ENCODE peak calls at places on chromosomes 13 and 19, in ten cellular contexts. Q is ascending aorta, P is mammary epithelial cell, K is neuronal stem cell, W is small intestine, E is endothelial cell of umbilical vein, G is breast epithelium, Y is adrenal gland, H is AG04450, N is tibial nerve. F is an unnamed sample.

GRCh38 chr13:94822356-94822755 is 110.0 kb upstream of the SOX21 start:
- DNase-seq in E (no peak), H (no peak), Y (no peak), Q (no peak), K (no peak), N (no peak), G (no peak), W (no peak), P (no peak), F (no peak)

GRCh38 chr13:57630661-57631606 is 610 bp upstream of the PCDH17 start:
- DNase-seq in E (peak; percentile 50), Y (peak; percentile 4), G (no peak), W (no peak), P (peak; percentile 23), K (no peak), Q (no peak), H (no peak), N (no peak), F (no peak)

GRCh38 chr13:43390101-43390500 is 366.7 kb downstream of the DNAJC15 start:
- DNase-seq in K (no peak), N (no peak), P (no peak), W (no peak), E (no peak), G (no peak), Q (no peak), Y (no peak), H (no peak), F (no peak)

GRCh38 chr13:39468306-39468705 is 134.7 kb downstream of the LHFPL6 start:
- DNase-seq in Q (no peak), H (no peak), K (no peak), E (no peak), N (no peak), G (no peak), Y (no peak), W (no peak), P (no peak), F (no peak)

GRCh38 chr19:35869327-35870123 is 1.2 kb downstream of the APLP1 start:
- DNase-seq in Y (peak; percentile 65), K (peak; percentile 97), H (no peak), Q (peak; percentile 17), E (peak; percentile 80), N (no peak), G (no peak), P (peak; percentile 60), W (peak; percentile 54), F (no peak)

GRCh38 chr13:65535360-65535759 is 1694.8 kb downstream of the PCDH9 start:
- DNase-seq in K (no peak), H (no peak), Y (no peak), E (no peak), N (no peak), P (no peak), Q (no peak), G (no peak), W (no peak), F (no peak)

GRCh38 chr19:47257411-47258169 is 1.3 kb downstream of the CCDC9 start:
- DNase-seq in Q (no peak), N (no peak), K (no peak), H (no peak), G (no peak), P (no peak), W (no peak), E (no peak), Y (no peak), F (no peak)

GRCh38 chr13:74191036-74191809 is 57.0 kb upstream of the KLF12 start:
- DNase-seq in W (no peak), P (no peak), E (peak; percentile 63), H (no peak), Q (no peak), Y (no peak), G (no peak), N (no peak), K (peak; percentile 9), F (no peak)

GRCh38 chr19:44356383-44357111 is at the start of gene ZNF112:
- DNase-seq in K (peak; percentile 78), N (peak; percentile 54), Y (peak; percentile 88), Q (peak; percentile 41), W (peak; percentile 97), E (peak; percentile 93), H (peak; percentile 69), G (peak; percentile 81), P (peak; percentile 97), F (peak; percentile 63)

GRCh38 chr13:112603641-112604220 is 15.8 kb upstream of the TUBGCP3 start:
- DNase-seq in Y (no peak), K (no peak), W (no peak), Q (no peak), G (no peak), N (no peak), P (no peak), H (no peak), E (peak; percentile 56), F (no peak)

GRCh38 chr19:18425515-18426415 is 6.6 kb downstream of the SSBP4 start:
- DNase-seq in Q (no peak), H (no peak), W (no peak), G (no peak), E (no peak), N (no peak), Y (peak; percentile 61), P (no peak), K (no peak), F (no peak)

DNA sequence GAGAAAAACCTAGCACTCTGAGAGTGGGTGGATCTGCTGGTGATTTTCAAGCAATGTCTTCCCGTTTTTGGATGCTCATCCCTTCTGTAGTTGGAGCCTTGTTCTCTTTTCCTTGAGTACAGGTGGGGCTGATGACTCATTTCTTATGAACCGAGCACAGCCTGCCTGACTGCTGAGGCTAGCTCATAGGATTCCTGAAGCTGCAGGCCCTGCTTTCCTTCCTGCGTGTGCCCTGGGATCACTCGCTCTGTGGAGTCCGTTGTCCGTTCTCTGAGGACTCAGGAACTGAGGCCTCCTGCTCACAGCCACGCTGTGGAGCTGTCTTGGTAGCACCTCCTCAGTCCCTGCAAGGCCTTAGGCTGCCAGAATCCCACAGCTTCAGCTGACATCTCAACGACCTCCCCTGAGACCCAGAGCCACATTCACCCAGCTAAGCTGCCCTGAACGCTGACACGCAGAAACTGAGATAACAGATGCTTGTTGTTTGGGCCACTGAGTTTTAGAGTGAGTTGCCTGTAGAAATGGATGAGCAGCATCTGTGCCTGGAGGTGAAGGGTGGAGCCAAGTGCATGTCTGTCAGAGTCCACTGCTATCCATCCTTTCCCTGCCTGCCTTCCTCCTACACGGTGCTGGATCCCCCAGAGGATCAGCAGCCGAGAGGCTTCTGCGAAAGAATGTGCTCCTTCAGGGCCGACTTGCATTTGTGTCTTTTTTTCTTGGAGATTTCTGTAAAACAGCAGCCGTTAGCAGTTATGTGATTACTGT is 73.0 kb downstream of the ARHGEF7 start:
- DNase-seq in Y (no peak), G (no peak), H (peak; percentile 20), N (no peak), Q (no peak), K (no peak), E (peak; percentile 44), P (peak; percentile 78), W (peak; percentile 37), F (no peak)
- H3K4me3 ChIP-seq in Y (no peak overlapping the region), G (no peak overlapping the region), H (no peak overlapping the region), N (no peak overlapping the region), Q (peak overlapping the region; percentile 21), K (peak overlapping the region; percentile 23), E (no peak overlapping the region), P (no peak overlapping the region), W (no peak overlapping the region), F (no peak overlapping the region)

DNA sequence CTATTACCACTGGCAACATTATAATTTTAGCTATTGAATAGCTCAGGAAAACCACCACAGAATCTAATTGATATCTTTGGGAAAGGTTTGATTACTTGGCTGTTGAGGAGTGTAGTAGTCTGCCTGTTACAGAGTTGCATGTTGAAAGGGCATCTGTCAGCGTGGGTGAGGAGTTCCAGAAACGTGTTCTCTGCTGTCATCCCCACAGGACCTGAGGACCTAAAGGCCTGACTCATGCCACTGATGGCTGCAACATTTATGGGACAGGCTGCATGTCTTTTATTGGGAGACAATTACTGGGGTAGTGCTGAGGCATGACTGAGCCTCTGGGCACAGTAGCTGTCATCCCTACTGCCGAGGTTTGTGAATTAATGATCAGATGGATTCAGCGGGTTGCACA is 525.9 kb downstream of the GPC6 start:
- DNase-seq in W (no peak), N (no peak), Y (no peak), H (no peak), G (no peak), K (no peak), P (no peak), E (no peak), Q (no peak), F (no peak)
- H3K4me3 ChIP-seq in W (no peak overlapping the region), N (no peak overlapping the region), Y (no peak overlapping the region), H (no peak overlapping the region), G (no peak overlapping the region), K (no peak overlapping the region), P (no peak overlapping the region), E (no peak overlapping the region), Q (no peak overlapping the region), F (no peak overlapping the region)

DNA sequence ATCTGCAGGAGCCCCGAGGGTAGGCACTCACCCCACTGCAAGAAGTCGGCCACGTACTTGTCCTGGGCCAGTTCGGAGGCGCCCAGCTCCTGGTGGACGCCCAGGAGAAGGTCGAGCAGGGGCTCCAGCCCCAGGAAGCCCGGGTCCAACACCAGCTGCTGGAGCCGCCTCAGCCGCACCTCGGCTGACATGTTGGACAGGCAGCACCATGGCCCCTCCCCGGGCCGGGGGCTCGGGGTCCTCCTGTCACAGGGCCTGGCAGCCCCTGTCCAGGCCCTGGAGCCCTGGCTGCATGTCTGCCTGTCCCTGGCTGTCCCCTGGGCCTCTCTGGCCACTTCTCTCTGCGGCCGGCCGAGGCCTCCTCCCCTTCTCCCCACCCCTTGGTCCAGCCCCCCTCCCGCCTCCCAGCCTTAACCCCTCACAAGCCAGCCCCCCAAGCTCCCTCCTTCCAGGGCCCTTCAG is at the start of gene DMPK:
- DNase-seq in P (peak; percentile 37), H (no peak), G (no peak), E (no peak), K (no peak), N (no peak), Y (peak; percentile 54), W (no peak), Q (no peak), F (no peak)
- H3K4me3 ChIP-seq in P (no peak within 1 kb of the TSS), H (peak within 1 kb of the TSS; percentile 62), G (peak within 1 kb of the TSS; percentile 55), E (no peak within 1 kb of the TSS), K (no peak within 1 kb of the TSS), N (peak within 1 kb of the TSS; percentile 50), Y (peak within 1 kb of the TSS; percentile 62), W (no peak within 1 kb of the TSS), Q (peak within 1 kb of the TSS; percentile 71), F (no peak within 1 kb of the TSS)

DNA sequence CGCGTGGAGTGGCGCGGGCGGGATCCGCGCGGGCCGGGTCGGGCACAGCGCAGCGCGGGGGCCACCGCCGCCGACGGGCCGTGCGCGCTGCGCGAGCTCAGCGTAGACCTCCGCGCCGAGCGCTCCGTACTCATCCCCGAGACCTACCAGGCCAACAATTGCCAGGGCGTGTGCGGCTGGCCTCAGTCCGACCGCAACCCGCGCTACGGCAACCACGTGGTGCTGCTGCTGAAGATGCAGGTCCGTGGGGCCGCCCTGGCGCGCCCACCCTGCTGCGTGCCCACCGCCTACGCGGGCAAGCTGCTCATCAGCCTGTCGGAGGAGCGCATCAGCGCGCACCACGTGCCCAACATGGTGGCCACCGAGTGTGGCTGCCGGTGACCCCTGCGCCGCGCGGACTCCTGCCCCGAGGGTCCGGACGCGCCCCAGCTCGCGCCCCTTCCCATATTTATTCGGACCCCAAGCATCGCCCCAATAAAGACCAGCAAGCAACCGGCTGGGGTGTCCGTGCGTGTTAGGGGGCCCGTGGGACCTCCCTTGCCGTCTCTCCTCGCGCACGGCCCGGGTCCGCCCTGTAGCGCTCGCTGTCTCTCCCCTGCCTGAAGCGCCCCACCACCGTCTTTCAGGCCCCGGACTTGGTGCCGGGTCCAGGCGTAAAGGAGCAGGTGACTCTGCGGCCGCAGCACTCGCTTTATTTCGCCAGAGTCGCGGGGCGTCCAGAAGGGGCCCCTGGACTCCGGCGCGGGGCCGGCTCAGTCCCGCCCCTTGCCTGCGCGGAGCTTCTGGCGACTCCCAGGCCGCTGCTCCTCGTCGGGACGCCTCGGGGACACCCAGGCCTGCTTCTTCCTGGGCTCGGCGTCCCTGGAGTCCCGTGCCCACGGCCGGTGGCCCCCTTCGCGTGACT is 2.7 kb downstream of the AMH start:
- DNase-seq in Q (no peak), Y (no peak), E (no peak), N (no peak), P (no peak), H (no peak), K (no peak), G (no peak), W (no peak), F (no peak)
- H3K4me3 ChIP-seq in Q (peak overlapping the region; percentile 27), Y (no peak overlapping the region), E (no peak overlapping the region), N (no peak overlapping the region), P (no peak overlapping the region), H (no peak overlapping the region), K (no peak overlapping the region), G (no peak overlapping the region), W (no peak overlapping the region), F (no peak overlapping the region)

F was measured in epithelial cell of proximal tubule.